ENCODE peak calls at places on chromosomes 3 and 15, in five cellular contexts. One of them, this sample, is unnamed.

GRCh38 chr3:132654190-132654589 is 5.4 kb downstream of the ACAD11 start:
- DNase-seq in K562: no peak
- DNase-seq in GM12891: no peak
- DNase-seq in HepG2: no peak
- DNase-seq in GM12878: no peak
- DNase-seq in this sample: no peak

GRCh38 chr3:146747928-146748327 is 142.8 kb upstream of the PLSCR5 start:
- DNase-seq in GM12878: no peak
- DNase-seq in HepG2: no peak
- DNase-seq in K562: no peak
- DNase-seq in GM12891: no peak
- DNase-seq in this sample: no peak

GRCh38 chr3:14222900-14223594 is 44.4 kb downstream of the LSM3 start:
- DNase-seq in K562: no peak
- DNase-seq in HepG2: no peak
- DNase-seq in GM12878: peak; percentile 17
- DNase-seq in GM12891: no peak
- DNase-seq in this sample: no peak

GRCh38 chr15:51401872-51402517 is 60.5 kb downstream of the GLDN start:
- DNase-seq in K562: peak; percentile 56
- DNase-seq in GM12891: peak; percentile 29
- DNase-seq in HepG2: peak; percentile 23
- DNase-seq in GM12878: no peak
- DNase-seq in this sample: peak; percentile 29

GRCh38 chr15:39198044-39198625 is 382.7 kb upstream of the THBS1 start:
- DNase-seq in GM12878: no peak
- DNase-seq in K562: no peak
- DNase-seq in HepG2: no peak
- DNase-seq in GM12891: no peak
- DNase-seq in this sample: no peak

GRCh38 chr15:86044981-86045380 is 34.7 kb upstream of the AGBL1 start:
- DNase-seq in K562: no peak
- DNase-seq in GM12891: no peak
- DNase-seq in HepG2: no peak
- DNase-seq in GM12878: no peak
- DNase-seq in this sample: no peak

GRCh38 chr15:73802336-73803105 is 49.4 kb upstream of the INSYN1 start:
- DNase-seq in HepG2: no peak
- DNase-seq in GM12891: no peak
- DNase-seq in GM12878: no peak
- DNase-seq in K562: no peak
- DNase-seq in this sample: no peak

GRCh38 chr15:91225728-91226127 is 125.7 kb downstream of the SV2B start:
- DNase-seq in GM12891: no peak
- DNase-seq in GM12878: no peak
- DNase-seq in K562: no peak
- DNase-seq in HepG2: no peak
- DNase-seq in this sample: no peak

GRCh38 chr3:41317718-41318117 is 118.4 kb downstream of the CTNNB1 start:
- DNase-seq in K562: no peak
- DNase-seq in GM12891: no peak
- DNase-seq in HepG2: peak; percentile 28
- DNase-seq in GM12878: no peak
- DNase-seq in this sample: no peak

DNA sequence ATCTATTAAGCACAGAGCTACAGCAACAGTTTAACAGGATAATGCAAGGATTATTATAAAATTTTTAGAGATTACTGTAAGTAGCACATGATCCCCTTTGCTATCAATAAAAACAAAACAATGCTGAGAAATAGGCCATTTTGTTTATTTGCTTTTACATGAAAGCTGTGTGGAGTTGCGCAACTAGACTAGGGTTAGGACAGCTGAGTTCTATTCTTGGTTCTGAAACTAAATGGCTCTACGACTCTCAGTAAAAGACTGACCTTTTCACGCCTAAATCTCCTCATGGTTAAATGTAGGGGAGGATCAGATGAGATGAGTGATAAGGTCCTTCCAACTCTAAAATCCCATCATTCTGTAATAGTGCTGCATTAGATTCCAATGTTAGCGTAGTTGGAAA is 25.0 kb downstream of the KCNMB2 start:
- DNase-seq in GM12891: no peak
- DNase-seq in HepG2: no peak
- DNase-seq in GM12878: no peak
- DNase-seq in K562: no peak
- DNase-seq in this sample: no peak
- TF ChIP-seq TAF1 in GM12891: no peak
- TF ChIP-seq TAF1 in HepG2: no peak
- TF ChIP-seq TAF1 in GM12878: no peak
- TF ChIP-seq TAF1 in K562: no peak
- TF ChIP-seq TAF1 in this sample: no peak

DNA sequence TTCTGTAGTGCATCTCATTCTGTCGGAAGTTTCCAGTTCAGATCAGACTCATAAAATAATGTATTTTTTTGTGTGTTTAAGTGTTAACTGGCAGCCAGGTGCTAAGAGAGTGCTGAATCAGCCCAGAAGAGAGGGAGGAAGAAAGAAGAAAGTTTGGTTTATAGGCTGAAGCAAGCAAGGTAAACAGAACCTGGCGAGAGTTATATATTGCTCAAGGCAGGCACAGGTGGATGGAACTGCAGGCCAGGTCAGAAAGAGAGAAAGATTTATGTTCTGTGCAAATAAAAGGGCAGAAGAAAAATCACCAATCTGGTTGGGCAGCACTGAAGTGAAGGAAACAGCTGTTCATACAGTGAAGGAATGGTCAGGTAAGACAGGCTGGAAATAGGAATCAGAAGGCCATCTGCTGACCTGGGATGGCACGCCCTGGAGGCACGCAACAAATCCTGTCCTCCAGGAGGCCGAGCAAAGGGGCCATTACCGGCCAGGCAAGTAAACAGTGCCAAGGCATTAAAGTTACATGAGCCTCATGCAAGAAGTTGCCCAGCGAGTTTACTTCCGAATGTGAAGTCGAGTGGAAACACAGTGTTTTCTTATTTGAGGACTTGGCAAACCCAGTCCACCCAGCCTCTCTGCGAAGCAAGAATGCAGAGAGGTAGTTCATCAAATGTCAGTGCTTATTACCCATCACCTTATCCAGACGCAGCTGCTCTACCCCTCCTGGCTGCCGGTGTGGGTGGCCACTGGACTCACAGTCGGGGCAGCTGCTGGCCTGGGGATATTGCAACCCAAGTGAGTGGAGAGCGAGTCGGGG is 309.8 kb downstream of the VPS13C start:
- DNase-seq in GM12891: no peak
- DNase-seq in GM12878: no peak
- DNase-seq in HepG2: no peak
- DNase-seq in K562: no peak
- DNase-seq in this sample: no peak
- TF ChIP-seq TAF1 in GM12891: no peak
- TF ChIP-seq TAF1 in GM12878: no peak
- TF ChIP-seq TAF1 in HepG2: no peak
- TF ChIP-seq TAF1 in K562: no peak
- TF ChIP-seq TAF1 in this sample: no peak

GRCh38 chr15:66115568-66116206 is 137.9 kb downstream of the MEGF11 start:
- DNase-seq in K562: no peak
- DNase-seq in HepG2: no peak
- DNase-seq in GM12891: no peak
- DNase-seq in GM12878: no peak
- DNase-seq in this sample: no peak
- TF ChIP-seq TAF1 in K562: no peak
- TF ChIP-seq TAF1 in HepG2: no peak
- TF ChIP-seq TAF1 in GM12891: no peak
- TF ChIP-seq TAF1 in GM12878: no peak
- TF ChIP-seq TAF1 in this sample: no peak

GRCh38 chr15:42071717-42072116 is 22.6 kb downstream of the PLA2G4D start:
- DNase-seq in GM12878: no peak
- DNase-seq in HepG2: no peak
- DNase-seq in K562: no peak
- DNase-seq in GM12891: no peak
- DNase-seq in this sample: no peak
- TF ChIP-seq TAF1 in GM12878: no peak
- TF ChIP-seq TAF1 in HepG2: no peak
- TF ChIP-seq TAF1 in K562: no peak
- TF ChIP-seq TAF1 in GM12891: no peak
- TF ChIP-seq TAF1 in this sample: no peak

DNA sequence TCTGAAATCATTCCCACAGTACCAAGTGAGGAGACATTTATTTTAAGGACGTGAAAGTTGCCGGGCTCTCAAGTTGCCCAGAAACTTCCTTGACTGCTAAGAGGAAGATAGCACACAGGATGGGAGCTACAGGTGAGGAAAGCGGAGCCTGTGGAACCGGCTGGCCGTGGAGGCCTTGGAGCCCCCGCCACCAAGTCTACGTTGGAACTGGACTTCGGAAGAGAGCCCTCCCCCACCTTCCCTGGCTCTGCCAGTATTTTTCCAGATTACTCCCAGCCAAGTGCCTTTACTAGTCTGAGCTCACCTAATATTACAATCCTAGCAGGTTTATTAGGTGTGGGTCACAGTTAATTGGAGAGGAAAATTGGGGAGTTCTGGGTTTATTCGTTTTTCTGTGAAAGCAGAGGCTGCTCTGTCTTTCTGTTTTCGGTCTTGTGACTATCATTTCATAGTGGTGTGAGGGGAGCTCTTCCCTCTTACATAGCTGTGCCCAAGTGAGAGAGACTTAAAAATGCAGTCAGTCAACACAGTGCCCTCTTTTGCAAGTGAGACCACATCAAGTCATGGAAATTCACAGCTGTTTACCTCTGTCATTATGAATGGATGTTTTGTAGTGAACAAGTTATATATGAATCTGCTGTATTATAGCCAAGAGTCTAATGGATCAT is 6.8 kb downstream of the BOC start:
- DNase-seq in GM12891: no peak
- DNase-seq in HepG2: peak; percentile 23
- DNase-seq in K562: no peak
- DNase-seq in GM12878: no peak
- DNase-seq in this sample: no peak
- TF ChIP-seq TAF1 in GM12891: no peak
- TF ChIP-seq TAF1 in HepG2: no peak
- TF ChIP-seq TAF1 in K562: no peak
- TF ChIP-seq TAF1 in GM12878: no peak
- TF ChIP-seq TAF1 in this sample: no peak

DNA sequence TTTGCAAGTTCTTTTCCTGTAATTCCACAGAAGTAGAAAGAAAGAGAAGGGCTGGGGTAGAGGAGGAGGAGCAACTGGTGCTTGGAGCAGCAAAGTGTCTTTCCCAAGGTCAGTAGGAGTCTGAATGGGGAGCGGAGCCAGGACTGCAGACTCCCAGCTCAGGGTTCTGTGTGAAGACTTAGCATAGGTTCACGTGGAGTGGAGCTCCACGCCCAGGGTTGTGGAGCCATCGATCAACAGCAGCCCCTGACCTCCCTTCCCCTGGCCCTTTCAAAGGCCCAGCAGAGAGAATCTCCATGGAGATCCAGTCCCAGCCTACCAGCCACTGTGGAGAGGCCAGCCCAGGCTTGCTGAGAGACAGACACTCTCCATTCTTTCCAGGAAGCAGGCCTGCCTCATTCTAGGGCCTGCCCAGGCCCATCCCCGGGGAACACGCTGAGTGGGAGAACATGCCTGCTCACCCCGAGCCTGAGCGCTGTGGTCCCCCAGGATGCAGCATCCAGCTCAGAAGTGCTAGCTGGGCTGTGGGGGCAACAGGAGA is 62.1 kb downstream of the CORO2B start:
- DNase-seq in HepG2: no peak
- DNase-seq in GM12891: no peak
- DNase-seq in K562: no peak
- DNase-seq in GM12878: no peak
- DNase-seq in this sample: no peak
- TF ChIP-seq TAF1 in HepG2: no peak
- TF ChIP-seq TAF1 in GM12891: no peak
- TF ChIP-seq TAF1 in K562: no peak
- TF ChIP-seq TAF1 in GM12878: no peak
- TF ChIP-seq TAF1 in this sample: no peak

GRCh38 chr3:29871087-29871486 is 590.2 kb downstream of the RBMS3 start:
- DNase-seq in K562: no peak
- DNase-seq in HepG2: no peak
- DNase-seq in GM12878: no peak
- DNase-seq in GM12891: no peak
- DNase-seq in this sample: no peak
- TF ChIP-seq TAF1 in K562: no peak
- TF ChIP-seq TAF1 in HepG2: no peak
- TF ChIP-seq TAF1 in GM12878: no peak
- TF ChIP-seq TAF1 in GM12891: no peak
- TF ChIP-seq TAF1 in this sample: no peak